ENCODE peak calls at places on chromosome 19, in seven cellular contexts. H, U, M, R, W, X and Q are unnamed samples.

GRCh38 chr19:48969276-48970138 is 4.4 kb downstream of the FTL start:
- DNase-seq in W (no peak), H (no peak), R (no peak), U (no peak), M (no peak), X (no peak), Q (no peak)

GRCh38 chr19:21109116-21109515 is 27.1 kb downstream of the ZNF714 start:
- DNase-seq in U (no peak), R (no peak), W (no peak), H (no peak), X (no peak), M (no peak), Q (no peak)

GRCh38 chr19:3409346-3410064 is 43.1 kb downstream of the NFIC start:
- DNase-seq in M (peak), U (no peak), X (no peak), H (peak), R (no peak), W (no peak), Q (no peak)

GRCh38 chr19:30105723-30106122 is 163.7 kb downstream of the URI1 start:
- DNase-seq in H (no peak), U (no peak), X (no peak), M (no peak), R (no peak), W (no peak), Q (no peak)

GRCh38 chr19:32910094-32910493 is 40.5 kb upstream of the SLC7A9 start:
- DNase-seq in R (no peak), U (no peak), M (no peak), W (no peak), H (no peak), X (no peak), Q (no peak)

GRCh38 chr19:15289673-15290072 is 42.7 kb downstream of the BRD4 start:
- DNase-seq in X (no peak), W (no peak), R (no peak), M (no peak), U (no peak), H (no peak), Q (no peak)

GRCh38 chr19:19531951-19532805 is 3.5 kb downstream of the YJEFN3 start:
- DNase-seq in H (peak), X (peak), U (no peak), W (peak), R (peak), M (peak), Q (no peak)

GRCh38 chr19:33376423-33376822 is 2.9 kb downstream of the CEBPG start:
- DNase-seq in W (no peak), M (peak), R (no peak), U (no peak), X (no peak), H (peak), Q (no peak)

GRCh38 chr19:41431426-41432386 is 4.5 kb upstream of the B3GNT8 start:
- DNase-seq in H (peak), R (no peak), X (no peak), U (no peak), W (no peak), M (no peak), Q (no peak)

GRCh38 chr19:6274756-6275155 is 5.0 kb downstream of the MLLT1 start:
- DNase-seq in X (no peak), W (no peak), M (no peak), U (no peak), R (no peak), H (peak), Q (no peak)

GRCh38 chr19:14505488-14506239 is 9.7 kb upstream of the GIPC1 start:
- DNase-seq in U (peak), W (no peak), R (no peak), M (no peak), H (peak), X (no peak), Q (no peak)

GRCh38 chr19:51136333-51136732 is 5.8 kb upstream of the SIGLEC7 start:
- DNase-seq in M (no peak), W (no peak), U (no peak), H (no peak), R (no peak), X (no peak), Q (no peak)

GRCh38 chr19:45553464-45553863 is 31.1 kb downstream of the OPA3 start:
- DNase-seq in W (no peak), H (no peak), X (no peak), M (no peak), U (no peak), R (no peak), Q (no peak)

GRCh38 chr19:38135150-38135998 is 88.6 kb downstream of the DPF1 start:
- DNase-seq in M (no peak), W (no peak), H (no peak), X (no peak), U (no peak), R (no peak), Q (no peak)

GRCh38 chr19:6589711-6590457 is 1.1 kb downstream of the CD70 start:
- DNase-seq in W (no peak), R (no peak), H (no peak), M (no peak), X (no peak), U (no peak), Q (no peak)

GRCh38 chr19:54431255-54431838 is 16.1 kb downstream of the TTYH1 start:
- DNase-seq in U (no peak), R (no peak), M (no peak), H (no peak), W (peak), X (peak), Q (no peak)

GRCh38 chr19:33291623-33292534 is 10.5 kb downstream of the CEBPA start:
- DNase-seq in U (no peak), R (no peak), W (no peak), X (no peak), M (no peak), H (no peak), Q (no peak)

GRCh38 chr19:53365899-53366493 is 491 bp downstream of the ZNF525 start:
- DNase-seq in U (no peak), M (no peak), R (no peak), W (no peak), X (no peak), H (peak), Q (peak)

GRCh38 chr19:38409631-38410133 is 6.8 kb downstream of the FAM98C start:
- DNase-seq in R (no peak), U (no peak), H (no peak), M (no peak), W (no peak), X (peak), Q (peak)

GRCh38 chr19:46862504-46862835 is 1.7 kb downstream of the ARHGAP35 start:
- DNase-seq in U (no peak), M (peak), H (no peak), R (no peak), X (no peak), W (no peak), Q (no peak)

GRCh38 chr19:56170261-56170660 is 5.5 kb upstream of the GALP start:
- DNase-seq in M (no peak), H (peak), X (no peak), R (peak), U (no peak), W (no peak), Q (no peak)

GRCh38 chr19:35204799-35205732 is 23.5 kb downstream of the FAM187B start:
- DNase-seq in H (no peak), M (no peak), X (no peak), R (no peak), U (no peak), W (no peak), Q (no peak)

GRCh38 chr19:2424686-2425621 is 2.4 kb downstream of the TIMM13 start:
- DNase-seq in W (peak), R (no peak), X (peak), M (no peak), U (no peak), H (peak), Q (no peak)

GRCh38 chr19:19719798-19720197 is 13.1 kb downstream of the ZNF14 start:
- DNase-seq in M (no peak), R (no peak), H (no peak), W (no peak), U (no peak), X (no peak), Q (no peak)

GRCh38 chr19:10625003-10625761 is at the start of gene SLC44A2:
- DNase-seq in W (peak), M (peak), R (peak), H (peak), U (no peak), X (peak), Q (no peak)

GRCh38 chr19:41320568-41320967 is 10.6 kb downstream of the CCDC97 start:
- DNase-seq in U (no peak), X (no peak), M (no peak), W (no peak), R (no peak), H (no peak), Q (no peak)

GRCh38 chr19:16456652-16457194 is 15.0 kb downstream of the EPS15L1 start:
- DNase-seq in W (no peak), X (no peak), M (no peak), H (no peak), U (no peak), R (no peak), Q (no peak)

GRCh38 chr19:7328647-7329046 is 20.1 kb upstream of the ARHGEF18 start:
- DNase-seq in X (no peak), U (no peak), H (no peak), R (no peak), W (no peak), M (no peak), Q (no peak)

GRCh38 chr19:58584498-58585441 is 11.6 kb upstream of the MZF1 start:
- DNase-seq in M (no peak), H (no peak), X (peak), R (no peak), U (no peak), W (no peak), Q (no peak)

GRCh38 chr19:1773173-1773572 is 19.9 kb downstream of the ONECUT3 start:
- DNase-seq in R (no peak), H (no peak), M (no peak), X (no peak), W (no peak), U (no peak), Q (no peak)